ENCODE peak calls at places on chromosomes 5 and 9, in four cellular contexts. One of them, this sample, is unnamed.

GRCh38 chr5:141945511-141946024 is 12.4 kb downstream of the PCDH12 start:
- DNase-seq in psoas muscle: no peak
- DNase-seq in stimulated activated CD8-positive, alpha-beta memory T cell treated with anti-CD3 and anti-CD28 coated beads, Interleukin-4, amount 100 ng/mL, for 24 hours: no peak
- DNase-seq in A549: no peak
- DNase-seq in this sample: no peak

GRCh38 chr5:169970911-169971436 is 9.3 kb downstream of the INSYN2B start:
- DNase-seq in psoas muscle: no peak
- DNase-seq in stimulated activated CD8-positive, alpha-beta memory T cell treated with anti-CD3 and anti-CD28 coated beads, Interleukin-4, amount 100 ng/mL, for 24 hours: no peak
- DNase-seq in A549: peak
- DNase-seq in this sample: no peak

GRCh38 chr9:72396247-72397091 is 31.5 kb upstream of the ZFAND5 start:
- DNase-seq in psoas muscle: no peak
- DNase-seq in stimulated activated CD8-positive, alpha-beta memory T cell treated with anti-CD3 and anti-CD28 coated beads, Interleukin-4, amount 100 ng/mL, for 24 hours: no peak
- DNase-seq in A549: peak
- DNase-seq in this sample: no peak

GRCh38 chr5:132775439-132776076 is 1.5 kb downstream of the SEPTIN8 start:
- DNase-seq in psoas muscle: no peak
- DNase-seq in stimulated activated CD8-positive, alpha-beta memory T cell treated with anti-CD3 and anti-CD28 coated beads, Interleukin-4, amount 100 ng/mL, for 24 hours: no peak
- DNase-seq in A549: no peak
- DNase-seq in this sample: no peak

GRCh38 chr5:72394688-72395087 is 74.5 kb downstream of the PTCD2 start:
- DNase-seq in psoas muscle: no peak
- DNase-seq in stimulated activated CD8-positive, alpha-beta memory T cell treated with anti-CD3 and anti-CD28 coated beads, Interleukin-4, amount 100 ng/mL, for 24 hours: no peak
- DNase-seq in A549: peak
- DNase-seq in this sample: no peak

GRCh38 chr9:133148351-133149129 is 15.2 kb downstream of the GBGT1 start:
- DNase-seq in psoas muscle: peak
- DNase-seq in stimulated activated CD8-positive, alpha-beta memory T cell treated with anti-CD3 and anti-CD28 coated beads, Interleukin-4, amount 100 ng/mL, for 24 hours: no peak
- DNase-seq in A549: no peak
- DNase-seq in this sample: no peak

GRCh38 chr9:99579964-99580363 is 241.7 kb upstream of the NR4A3 start:
- DNase-seq in psoas muscle: no peak
- DNase-seq in stimulated activated CD8-positive, alpha-beta memory T cell treated with anti-CD3 and anti-CD28 coated beads, Interleukin-4, amount 100 ng/mL, for 24 hours: no peak
- DNase-seq in A549: no peak
- DNase-seq in this sample: no peak

GRCh38 chr5:132011561-132012384 is at the start of gene ACSL6:
- DNase-seq in psoas muscle: peak
- DNase-seq in stimulated activated CD8-positive, alpha-beta memory T cell treated with anti-CD3 and anti-CD28 coated beads, Interleukin-4, amount 100 ng/mL, for 24 hours: no peak
- DNase-seq in A549: no peak
- DNase-seq in this sample: no peak

GRCh38 chr5:113871972-113872371 is 358.5 kb downstream of the YTHDC2 start:
- DNase-seq in psoas muscle: no peak
- DNase-seq in stimulated activated CD8-positive, alpha-beta memory T cell treated with anti-CD3 and anti-CD28 coated beads, Interleukin-4, amount 100 ng/mL, for 24 hours: no peak
- DNase-seq in A549: no peak
- DNase-seq in this sample: no peak

This sample was measured in HuH-7.